ENCODE peak calls at places on chromosomes 16 and 17, in eight cellular contexts. W is Karpas-422; F is activated CD4-positive, alpha-beta T cell treated with anti-CD3 and anti-CD28 coated beads for 24 hours; K is stimulated activated CD8-positive, alpha-beta memory T cell treated with anti-CD3 and anti-CD28 coated beads, Interleukin-4, amount 100 ng/mL, for 1 hour; I is Calu3; Q is GM18507; A is CD8-positive, alpha-beta T cell; G is GM20000. N is an unnamed sample.

GRCh38 chr17:58338907-58339774 is 10.5 kb upstream of the TSPOAP1 start:
- DNase-seq in W (peak), F (peak), A (peak), I (no peak), Q (no peak), K (no peak), G (peak), N (peak)

GRCh38 chr16:66248096-66248495 is 118.4 kb upstream of the CDH5 start:
- DNase-seq in W (no peak), I (no peak), A (no peak), Q (no peak), K (no peak), G (no peak), F (no peak), N (no peak)

GRCh38 chr16:19757026-19757425 is 39.0 kb downstream of the IQCK start:
- DNase-seq in A (no peak), K (no peak), I (no peak), Q (no peak), W (no peak), G (no peak), F (no peak), N (no peak)

GRCh38 chr16:50559342-50559741 is 11.1 kb downstream of the NKD1 start:
- DNase-seq in A (no peak), F (no peak), Q (no peak), K (no peak), G (no peak), I (no peak), W (no peak), N (no peak)

GRCh38 chr16:1159973-1160772 is 7.3 kb downstream of the CACNA1H start:
- DNase-seq in G (no peak), W (no peak), K (no peak), Q (no peak), I (peak), F (no peak), A (no peak), N (no peak)

GRCh38 chr17:37490022-37490587 is 414 bp downstream of the DUSP14 start:
- DNase-seq in Q (peak), W (peak), K (peak), A (peak), F (peak), G (peak), I (peak), N (peak)

GRCh38 chr17:46811978-46812583 is 6.4 kb downstream of the WNT3 start:
- DNase-seq in I (no peak), Q (no peak), K (no peak), F (no peak), A (no peak), G (no peak), W (no peak), N (no peak)

GRCh38 chr16:56860226-56861020 is 4.6 kb upstream of the SLC12A3 start:
- DNase-seq in K (no peak), Q (peak), F (no peak), G (peak), A (no peak), I (no peak), W (no peak), N (no peak)

GRCh38 chr17:77332034-77332971 is 191.5 kb downstream of the SEC14L1 start:
- DNase-seq in G (no peak), A (peak), Q (no peak), W (no peak), K (no peak), I (no peak), F (no peak), N (no peak)

GRCh38 chr16:4369006-4369766 is 2.5 kb upstream of the VASN start:
- DNase-seq in A (no peak), Q (no peak), K (no peak), I (peak), F (no peak), G (no peak), W (no peak), N (no peak)

GRCh38 chr17:27756467-27757371 is 43.6 kb downstream of the NOS2 start:
- DNase-seq in W (peak), K (no peak), F (peak), A (peak), Q (no peak), G (no peak), I (peak), N (peak)

GRCh38 chr16:81261049-81261648 is 22.7 kb downstream of the BCO1 start:
- DNase-seq in F (peak), W (peak), I (peak), K (no peak), A (no peak), Q (no peak), G (peak), N (peak)

GRCh38 chr16:74999208-74999682 is 421 bp downstream of the ZNRF1 start:
- DNase-seq in Q (no peak), K (no peak), G (peak), I (peak), W (no peak), A (peak), F (no peak), N (no peak)

GRCh38 chr16:52383640-52384292 is 163.2 kb downstream of the TOX3 start:
- DNase-seq in F (no peak), G (no peak), W (no peak), K (no peak), A (no peak), Q (no peak), I (peak), N (no peak)

GRCh38 chr16:66917741-66918140 is 944 bp downstream of the CDH16 start:
- DNase-seq in K (no peak), Q (no peak), A (no peak), I (no peak), F (no peak), G (no peak), W (no peak), N (no peak)

GRCh38 chr17:82230627-82231311 is 1.9 kb downstream of the SLC16A3 start:
- DNase-seq in I (peak), W (no peak), F (peak), K (no peak), A (peak), G (peak), Q (peak), N (no peak)

GRCh38 chr17:62652251-62653001 is 25.0 kb downstream of the MRC2 start:
- DNase-seq in G (no peak), K (no peak), A (peak), Q (no peak), W (no peak), I (peak), F (peak), N (peak)

GRCh38 chr17:36027776-36028175 is 10.0 kb upstream of the CCL23 start:
- DNase-seq in Q (no peak), I (no peak), G (no peak), W (no peak), A (no peak), K (no peak), F (no peak), N (no peak)

GRCh38 chr17:1412185-1413110 is 12.4 kb upstream of the YWHAE start:
- DNase-seq in W (no peak), G (no peak), F (no peak), Q (no peak), I (peak), K (no peak), A (no peak), N (no peak)

GRCh38 chr17:35612924-35613521 is 25.9 kb downstream of the AP2B1 start:
- DNase-seq in K (no peak), W (peak), Q (no peak), I (peak), A (peak), G (no peak), F (no peak), N (peak)

GRCh38 chr17:64170286-64170685 is 40.3 kb upstream of the ERN1 start:
- DNase-seq in G (no peak), I (no peak), W (no peak), A (no peak), F (no peak), Q (no peak), K (no peak), N (no peak)

GRCh38 chr16:89294486-89294885 is 77.0 kb downstream of the ZNF778 start:
- DNase-seq in A (no peak), I (no peak), W (no peak), K (no peak), F (no peak), G (no peak), Q (no peak), N (no peak)

GRCh38 chr17:31680126-31680525 is 178.9 kb downstream of the COPRS start:
- DNase-seq in Q (peak), G (peak), K (no peak), A (no peak), F (peak), I (no peak), W (no peak), N (no peak)

GRCh38 chr16:12530291-12530690 is 273.4 kb downstream of the CPPED1 start:
- DNase-seq in A (no peak), Q (no peak), F (no peak), W (no peak), I (no peak), K (no peak), G (no peak), N (no peak)

GRCh38 chr16:17229766-17230165 is 241.0 kb downstream of the XYLT1 start:
- DNase-seq in K (no peak), Q (no peak), G (no peak), W (no peak), F (no peak), I (no peak), A (no peak), N (no peak)

GRCh38 chr17:57881783-57882291 is 32.0 kb upstream of the MRPS23 start:
- DNase-seq in W (no peak), K (no peak), I (no peak), Q (no peak), G (no peak), A (no peak), F (no peak), N (no peak)

GRCh38 chr17:49915260-49915659 is 53.7 kb upstream of the DLX4 start:
- DNase-seq in F (no peak), Q (no peak), K (no peak), G (no peak), I (no peak), W (no peak), A (no peak), N (no peak)

GRCh38 chr16:68206224-68206623 is 29.7 kb downstream of the ESRP2 start:
- DNase-seq in A (no peak), F (no peak), I (no peak), Q (no peak), K (no peak), W (no peak), G (no peak), N (no peak)

GRCh38 chr17:38727661-38728220 is 2.4 kb upstream of the CISD3 start:
- DNase-seq in A (peak), K (no peak), F (peak), G (no peak), Q (no peak), W (no peak), I (no peak), N (no peak)

GRCh38 chr17:68456529-68457167 is 648 bp downstream of the WIPI1 start:
- DNase-seq in F (no peak), A (no peak), Q (no peak), I (peak), W (no peak), G (no peak), K (no peak), N (no peak)

GRCh38 chr17:50737118-50737698 is 17.8 kb downstream of the LUC7L3 start:
- DNase-seq in I (no peak), W (no peak), K (no peak), A (no peak), Q (no peak), F (no peak), G (no peak), N (no peak)

GRCh38 chr17:45756266-45756989 is 27.7 kb upstream of the CRHR1 start:
- DNase-seq in F (no peak), W (no peak), Q (no peak), A (no peak), G (no peak), K (no peak), I (no peak), N (no peak)

GRCh38 chr17:20118280-20118679 is 109.1 kb downstream of the SPECC1 start:
- DNase-seq in F (no peak), K (no peak), W (no peak), A (no peak), I (no peak), G (no peak), Q (no peak), N (no peak)

GRCh38 chr16:66028505-66029216 is 337.8 kb upstream of the CDH5 start:
- DNase-seq in A (no peak), I (no peak), F (no peak), W (no peak), G (no peak), K (no peak), Q (no peak), N (no peak)

N was measured in CMK.